ENCODE peak calls at places on chromosomes 2 and 18, in seven cellular contexts. One of them, this sample, is unnamed.

GRCh38 chr2:65396348-65397026 is 35.9 kb downstream of the SPRED2 start:
- DNase-seq in cardiac muscle cell: no peak
- DNase-seq in CD8-positive, alpha-beta T cell: no peak
- DNase-seq in HL-60: no peak
- DNase-seq in HCT116: no peak
- DNase-seq in heart left ventricle: no peak
- DNase-seq in GM23248: peak
- DNase-seq in this sample: no peak

GRCh38 chr2:197777823-197778407 is 7.2 kb downstream of the BOLL start:
- DNase-seq in cardiac muscle cell: peak
- DNase-seq in CD8-positive, alpha-beta T cell: no peak
- DNase-seq in HL-60: peak
- DNase-seq in HCT116: peak
- DNase-seq in heart left ventricle: no peak
- DNase-seq in GM23248: peak
- DNase-seq in this sample: peak

GRCh38 chr2:237096911-237097310 is 11.2 kb downstream of the COPS8 start:
- DNase-seq in cardiac muscle cell: no peak
- DNase-seq in CD8-positive, alpha-beta T cell: no peak
- DNase-seq in HL-60: no peak
- DNase-seq in HCT116: no peak
- DNase-seq in heart left ventricle: no peak
- DNase-seq in GM23248: peak
- DNase-seq in this sample: no peak

GRCh38 chr2:36427790-36428243 is 72.2 kb downstream of the CRIM1 start:
- DNase-seq in cardiac muscle cell: no peak
- DNase-seq in CD8-positive, alpha-beta T cell: no peak
- DNase-seq in HL-60: no peak
- DNase-seq in HCT116: no peak
- DNase-seq in heart left ventricle: no peak
- DNase-seq in GM23248: peak
- DNase-seq in this sample: no peak

GRCh38 chr2:119700866-119701265 is 21.9 kb downstream of the TMEM177 start:
- DNase-seq in cardiac muscle cell: no peak
- DNase-seq in CD8-positive, alpha-beta T cell: no peak
- DNase-seq in HL-60: no peak
- DNase-seq in HCT116: no peak
- DNase-seq in heart left ventricle: no peak
- DNase-seq in GM23248: no peak
- DNase-seq in this sample: no peak

GRCh38 chr2:186036862-186037449 is 298.4 kb downstream of the FSIP2 start:
- DNase-seq in cardiac muscle cell: no peak
- DNase-seq in CD8-positive, alpha-beta T cell: no peak
- DNase-seq in HL-60: no peak
- DNase-seq in HCT116: no peak
- DNase-seq in heart left ventricle: no peak
- DNase-seq in GM23248: no peak
- DNase-seq in this sample: no peak

GRCh38 chr2:152028182-152028862 is 70.5 kb downstream of the CACNB4 start:
- DNase-seq in cardiac muscle cell: no peak
- DNase-seq in CD8-positive, alpha-beta T cell: no peak
- DNase-seq in HL-60: no peak
- DNase-seq in HCT116: no peak
- DNase-seq in heart left ventricle: no peak
- DNase-seq in GM23248: peak
- DNase-seq in this sample: no peak

GRCh38 chr18:78547817-78548216 is 431.8 kb upstream of the SALL3 start:
- DNase-seq in cardiac muscle cell: no peak
- DNase-seq in CD8-positive, alpha-beta T cell: no peak
- DNase-seq in HL-60: no peak
- DNase-seq in HCT116: no peak
- DNase-seq in heart left ventricle: no peak
- DNase-seq in GM23248: no peak
- DNase-seq in this sample: no peak

GRCh38 chr18:75157851-75158250 is 51.1 kb downstream of the PTGR3 start:
- DNase-seq in cardiac muscle cell: no peak
- DNase-seq in CD8-positive, alpha-beta T cell: no peak
- DNase-seq in HL-60: no peak
- DNase-seq in HCT116: no peak
- DNase-seq in heart left ventricle: no peak
- DNase-seq in GM23248: no peak
- DNase-seq in this sample: no peak

GRCh38 chr2:32865399-32866068 is 81.2 kb upstream of the LTBP1 start:
- DNase-seq in cardiac muscle cell: no peak
- DNase-seq in CD8-positive, alpha-beta T cell: no peak
- DNase-seq in HL-60: no peak
- DNase-seq in HCT116: peak
- DNase-seq in heart left ventricle: no peak
- DNase-seq in GM23248: peak
- DNase-seq in this sample: peak

GRCh38 chr2:239065537-239065936 is 217.7 kb downstream of the TWIST2 start:
- DNase-seq in cardiac muscle cell: no peak
- DNase-seq in CD8-positive, alpha-beta T cell: no peak
- DNase-seq in HL-60: no peak
- DNase-seq in HCT116: no peak
- DNase-seq in heart left ventricle: no peak
- DNase-seq in GM23248: no peak
- DNase-seq in this sample: no peak

GRCh38 chr18:39039828-39040227 is 1474.2 kb upstream of the CELF4 start:
- DNase-seq in cardiac muscle cell: no peak
- DNase-seq in CD8-positive, alpha-beta T cell: no peak
- DNase-seq in HL-60: no peak
- DNase-seq in HCT116: no peak
- DNase-seq in heart left ventricle: no peak
- DNase-seq in GM23248: no peak
- DNase-seq in this sample: no peak

GRCh38 chr2:45652090-45653050 is 895 bp downstream of the PRKCE start:
- DNase-seq in cardiac muscle cell: peak
- DNase-seq in CD8-positive, alpha-beta T cell: peak
- DNase-seq in HL-60: peak
- DNase-seq in HCT116: no peak
- DNase-seq in heart left ventricle: peak
- DNase-seq in GM23248: peak
- DNase-seq in this sample: peak

GRCh38 chr2:9364791-9365497 is 58.4 kb downstream of the ITGB1BP1 start:
- DNase-seq in cardiac muscle cell: peak
- DNase-seq in CD8-positive, alpha-beta T cell: no peak
- DNase-seq in HL-60: no peak
- DNase-seq in HCT116: no peak
- DNase-seq in heart left ventricle: no peak
- DNase-seq in GM23248: peak
- DNase-seq in this sample: no peak

GRCh38 chr2:39685135-39685534 is 19.4 kb downstream of the TMEM178A start:
- DNase-seq in cardiac muscle cell: no peak
- DNase-seq in CD8-positive, alpha-beta T cell: no peak
- DNase-seq in HL-60: peak
- DNase-seq in HCT116: no peak
- DNase-seq in heart left ventricle: no peak
- DNase-seq in GM23248: no peak
- DNase-seq in this sample: no peak

GRCh38 chr2:191012845-191013616 is 940 bp downstream of the STAT1 start:
- DNase-seq in cardiac muscle cell: no peak
- DNase-seq in CD8-positive, alpha-beta T cell: no peak
- DNase-seq in HL-60: peak
- DNase-seq in HCT116: no peak
- DNase-seq in heart left ventricle: no peak
- DNase-seq in GM23248: peak
- DNase-seq in this sample: no peak

GRCh38 chr18:56453576-56453975 is 184.8 kb downstream of the TXNL1 start:
- DNase-seq in cardiac muscle cell: no peak
- DNase-seq in CD8-positive, alpha-beta T cell: no peak
- DNase-seq in HL-60: no peak
- DNase-seq in HCT116: no peak
- DNase-seq in heart left ventricle: no peak
- DNase-seq in GM23248: no peak
- DNase-seq in this sample: no peak

GRCh38 chr2:233435436-233436190 is 81.3 kb downstream of the DGKD start:
- DNase-seq in cardiac muscle cell: no peak
- DNase-seq in CD8-positive, alpha-beta T cell: no peak
- DNase-seq in HL-60: no peak
- DNase-seq in HCT116: no peak
- DNase-seq in heart left ventricle: no peak
- DNase-seq in GM23248: no peak
- DNase-seq in this sample: no peak

GRCh38 chr2:148130571-148130970 is 109.7 kb downstream of the MBD5 start:
- DNase-seq in cardiac muscle cell: no peak
- DNase-seq in CD8-positive, alpha-beta T cell: no peak
- DNase-seq in HL-60: no peak
- DNase-seq in HCT116: no peak
- DNase-seq in heart left ventricle: no peak
- DNase-seq in GM23248: peak
- DNase-seq in this sample: no peak

GRCh38 chr18:65754121-65754520 is 3.3 kb downstream of the CDH7 start:
- DNase-seq in cardiac muscle cell: no peak
- DNase-seq in CD8-positive, alpha-beta T cell: no peak
- DNase-seq in HL-60: no peak
- DNase-seq in HCT116: no peak
- DNase-seq in heart left ventricle: no peak
- DNase-seq in GM23248: no peak
- DNase-seq in this sample: no peak

GRCh38 chr18:48323151-48323550 is 86.0 kb downstream of the ZBTB7C start:
- DNase-seq in cardiac muscle cell: no peak
- DNase-seq in CD8-positive, alpha-beta T cell: no peak
- DNase-seq in HL-60: no peak
- DNase-seq in HCT116: no peak
- DNase-seq in heart left ventricle: no peak
- DNase-seq in GM23248: no peak
- DNase-seq in this sample: no peak

GRCh38 chr18:48324651-48325050 is 84.5 kb downstream of the ZBTB7C start:
- DNase-seq in cardiac muscle cell: no peak
- DNase-seq in CD8-positive, alpha-beta T cell: no peak
- DNase-seq in HL-60: no peak
- DNase-seq in HCT116: no peak
- DNase-seq in heart left ventricle: no peak
- DNase-seq in GM23248: no peak
- DNase-seq in this sample: no peak

GRCh38 chr18:48326901-48327675 is 82.1 kb downstream of the ZBTB7C start:
- DNase-seq in cardiac muscle cell: no peak
- DNase-seq in CD8-positive, alpha-beta T cell: no peak
- DNase-seq in HL-60: no peak
- DNase-seq in HCT116: no peak
- DNase-seq in heart left ventricle: no peak
- DNase-seq in GM23248: peak
- DNase-seq in this sample: no peak

GRCh38 chr18:48328473-48329205 is 80.5 kb downstream of the ZBTB7C start:
- DNase-seq in cardiac muscle cell: no peak
- DNase-seq in CD8-positive, alpha-beta T cell: no peak
- DNase-seq in HL-60: no peak
- DNase-seq in HCT116: peak
- DNase-seq in heart left ventricle: no peak
- DNase-seq in GM23248: peak
- DNase-seq in this sample: no peak

DNA sequence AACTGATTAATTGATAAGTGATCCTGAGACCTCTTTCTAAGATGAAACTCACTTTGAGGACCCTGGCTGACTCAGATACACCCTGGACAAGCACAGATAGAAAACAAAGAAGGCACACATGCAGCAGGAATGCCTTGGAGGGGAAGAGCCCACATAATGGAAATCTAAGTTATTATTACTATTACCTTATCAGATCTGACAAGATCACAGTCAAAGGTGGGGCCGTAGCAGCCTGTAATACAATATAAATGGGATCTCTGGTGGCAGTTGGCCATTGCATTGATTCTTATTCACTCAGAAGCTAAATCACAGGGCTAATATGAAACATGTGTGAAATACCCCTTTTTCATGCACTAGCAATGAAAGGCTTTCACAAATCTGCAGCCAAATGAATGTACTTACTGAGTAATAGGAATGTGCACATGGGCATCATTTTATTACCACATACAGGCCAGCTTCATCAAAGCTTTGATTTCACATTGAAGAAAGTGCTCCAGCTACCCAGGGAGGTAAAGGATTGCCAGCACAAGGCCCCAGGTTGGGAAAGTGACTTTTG is 84.0 kb downstream of the ZBTB7C start:
- DNase-seq in cardiac muscle cell: no peak
- DNase-seq in CD8-positive, alpha-beta T cell: no peak
- DNase-seq in HL-60: no peak
- DNase-seq in HCT116: no peak
- DNase-seq in heart left ventricle: no peak
- DNase-seq in GM23248: peak
- DNase-seq in this sample: no peak
- H3K27ac ChIP-seq in cardiac muscle cell: no peak
- H3K27ac ChIP-seq in CD8-positive, alpha-beta T cell: no peak
- H3K27ac ChIP-seq in HL-60: no peak
- H3K27ac ChIP-seq in HCT116: no peak
- H3K27ac ChIP-seq in heart left ventricle: no peak
- H3K27ac ChIP-seq in GM23248: no peak
- H3K27ac ChIP-seq in this sample: no peak

GRCh38 chr2:101697794-101698418 is 399 bp downstream of the MAP4K4 start:
- DNase-seq in cardiac muscle cell: peak
- DNase-seq in CD8-positive, alpha-beta T cell: no peak
- DNase-seq in HL-60: no peak
- DNase-seq in HCT116: no peak
- DNase-seq in heart left ventricle: peak
- DNase-seq in GM23248: peak
- DNase-seq in this sample: peak
- H3K4me3 ChIP-seq in cardiac muscle cell: peak
- H3K4me3 ChIP-seq in CD8-positive, alpha-beta T cell: peak
- H3K4me3 ChIP-seq in HL-60: peak
- H3K4me3 ChIP-seq in HCT116: peak
- H3K4me3 ChIP-seq in heart left ventricle: peak
- H3K4me3 ChIP-seq in GM23248: peak
- H3K4me3 ChIP-seq in this sample: peak

DNA sequence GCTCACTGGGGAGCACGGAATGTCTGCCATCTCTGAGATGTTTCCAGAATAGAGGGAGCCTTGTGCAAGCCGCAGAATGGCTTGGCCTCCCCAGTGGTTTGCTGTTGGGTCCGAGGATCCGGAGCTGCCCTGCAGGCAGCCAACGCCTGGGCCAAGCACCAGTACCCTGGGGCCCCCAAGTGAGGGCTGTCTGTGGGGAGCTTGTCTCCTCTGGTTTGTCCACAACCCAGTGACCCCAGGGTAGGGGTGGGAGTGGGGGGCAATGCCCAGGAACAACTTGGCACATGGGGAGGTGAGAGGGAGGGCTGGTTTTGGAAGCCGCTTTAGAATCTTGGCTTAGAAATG is 147.1 kb downstream of the CABLES1 start:
- DNase-seq in cardiac muscle cell: no peak
- DNase-seq in CD8-positive, alpha-beta T cell: no peak
- DNase-seq in HL-60: no peak
- DNase-seq in HCT116: no peak
- DNase-seq in heart left ventricle: no peak
- DNase-seq in GM23248: no peak
- DNase-seq in this sample: no peak
- H3K27ac ChIP-seq in cardiac muscle cell: no peak
- H3K27ac ChIP-seq in CD8-positive, alpha-beta T cell: no peak
- H3K27ac ChIP-seq in HL-60: no peak
- H3K27ac ChIP-seq in HCT116: peak
- H3K27ac ChIP-seq in heart left ventricle: no peak
- H3K27ac ChIP-seq in GM23248: peak
- H3K27ac ChIP-seq in this sample: no peak

GRCh38 chr2:181411105-181411849 is 45.9 kb upstream of the ITGA4 start:
- DNase-seq in cardiac muscle cell: peak
- DNase-seq in CD8-positive, alpha-beta T cell: no peak
- DNase-seq in HL-60: peak
- DNase-seq in HCT116: no peak
- DNase-seq in heart left ventricle: no peak
- DNase-seq in GM23248: no peak
- DNase-seq in this sample: no peak
- H3K4me3 ChIP-seq in cardiac muscle cell: no peak
- H3K4me3 ChIP-seq in CD8-positive, alpha-beta T cell: no peak
- H3K4me3 ChIP-seq in HL-60: no peak
- H3K4me3 ChIP-seq in HCT116: no peak
- H3K4me3 ChIP-seq in heart left ventricle: no peak
- H3K4me3 ChIP-seq in GM23248: no peak
- H3K4me3 ChIP-seq in this sample: no peak